ENCODE peak calls at places on chromosomes 6 and 20, in five cellular contexts. A, P, G, C and I are unnamed samples.

GRCh38 chr6:104639671-104640070 is 220.0 kb downstream of the HACE1 start:
- DNase-seq in P (peak), C (no peak), G (no peak), A (no peak), I (no peak)

GRCh38 chr6:167833396-167833763 is 6.7 kb downstream of the AFDN start:
- DNase-seq in P (no peak), C (no peak), G (no peak), A (no peak), I (no peak)

GRCh38 chr6:89952696-89953095 is 58.4 kb downstream of the GJA10 start:
- DNase-seq in G (no peak), A (peak), C (peak), P (peak), I (peak)

GRCh38 chr6:169158750-169159149 is 94.9 kb downstream of the THBS2 start:
- DNase-seq in G (no peak), P (no peak), C (no peak), A (no peak), I (no peak)

GRCh38 chr6:138292482-138292881 is 74.2 kb upstream of the PBOV1 start:
- DNase-seq in P (no peak), A (no peak), G (no peak), C (no peak), I (no peak)

GRCh38 chr6:5522147-5522546 is 260.8 kb downstream of the FARS2 start:
- DNase-seq in C (no peak), A (no peak), P (no peak), G (no peak), I (no peak)

GRCh38 chr6:79077680-79078056 is 386 bp downstream of the PHIP start:
- DNase-seq in C (no peak), P (peak), G (peak), A (no peak), I (peak)

GRCh38 chr6:52059821-52060220 is 27.6 kb downstream of the PKHD1 start:
- DNase-seq in G (no peak), A (no peak), P (no peak), C (no peak), I (no peak)

GRCh38 chr6:111646942-111647341 is 41.3 kb upstream of the TRAF3IP2 start:
- DNase-seq in G (no peak), C (no peak), P (no peak), A (no peak), I (no peak)

GRCh38 chr6:157830354-157831017 is 7.4 kb downstream of the SNX9 start:
- DNase-seq in P (no peak), C (no peak), G (no peak), A (no peak), I (no peak)

GRCh38 chr6:116444991-116445566 is 16.1 kb upstream of the CALHM6 start:
- DNase-seq in P (no peak), G (no peak), A (no peak), C (no peak), I (no peak)

GRCh38 chr6:54307412-54308036 is 717 bp upstream of the TINAG start:
- DNase-seq in P (no peak), C (peak), A (no peak), G (no peak), I (no peak)

GRCh38 chr6:112203577-112204349 is 50.6 kb downstream of the LAMA4 start:
- DNase-seq in G (no peak), C (no peak), A (no peak), P (no peak), I (no peak)

GRCh38 chr6:1590580-1590979 is 19.1 kb upstream of the FOXC1 start:
- DNase-seq in A (no peak), C (peak), P (no peak), G (no peak), I (no peak)

GRCh38 chr20:36744243-36744642 is 1.6 kb downstream of the NDRG3 start:
- DNase-seq in A (no peak), G (no peak), P (no peak), C (no peak), I (no peak)

GRCh38 chr20:63574829-63575720 is 1.0 kb upstream of the HELZ2 start:
- DNase-seq in G (no peak), A (peak), P (no peak), C (no peak), I (no peak)

GRCh38 chr20:63574156-63574828 is at the start of gene HELZ2:
- DNase-seq in G (peak), P (no peak), A (peak), C (peak), I (peak)

GRCh38 chr20:63573739-63574131 is 304 bp downstream of the HELZ2 start:
- DNase-seq in C (no peak), P (no peak), G (no peak), A (peak), I (no peak)

GRCh38 chr20:63572071-63572787 is 1.8 kb downstream of the HELZ2 start:
- DNase-seq in A (peak), P (no peak), C (no peak), G (no peak), I (no peak)

GRCh38 chr20:63572788-63573738 is 976 bp downstream of the HELZ2 start:
- DNase-seq in A (peak), C (no peak), P (no peak), G (no peak), I (no peak)
- TF ChIP-seq CTCF in A (no peak), C (no peak), P (no peak), G (no peak), I (no peak)

GRCh38 chr6:43800746-43801488 is 30.9 kb downstream of the VEGFA start:
- DNase-seq in C (no peak), P (no peak), G (no peak), A (no peak), I (no peak)
- TF ChIP-seq CTCF in C (no peak), P (no peak), G (no peak), A (no peak), I (peak)

DNA sequence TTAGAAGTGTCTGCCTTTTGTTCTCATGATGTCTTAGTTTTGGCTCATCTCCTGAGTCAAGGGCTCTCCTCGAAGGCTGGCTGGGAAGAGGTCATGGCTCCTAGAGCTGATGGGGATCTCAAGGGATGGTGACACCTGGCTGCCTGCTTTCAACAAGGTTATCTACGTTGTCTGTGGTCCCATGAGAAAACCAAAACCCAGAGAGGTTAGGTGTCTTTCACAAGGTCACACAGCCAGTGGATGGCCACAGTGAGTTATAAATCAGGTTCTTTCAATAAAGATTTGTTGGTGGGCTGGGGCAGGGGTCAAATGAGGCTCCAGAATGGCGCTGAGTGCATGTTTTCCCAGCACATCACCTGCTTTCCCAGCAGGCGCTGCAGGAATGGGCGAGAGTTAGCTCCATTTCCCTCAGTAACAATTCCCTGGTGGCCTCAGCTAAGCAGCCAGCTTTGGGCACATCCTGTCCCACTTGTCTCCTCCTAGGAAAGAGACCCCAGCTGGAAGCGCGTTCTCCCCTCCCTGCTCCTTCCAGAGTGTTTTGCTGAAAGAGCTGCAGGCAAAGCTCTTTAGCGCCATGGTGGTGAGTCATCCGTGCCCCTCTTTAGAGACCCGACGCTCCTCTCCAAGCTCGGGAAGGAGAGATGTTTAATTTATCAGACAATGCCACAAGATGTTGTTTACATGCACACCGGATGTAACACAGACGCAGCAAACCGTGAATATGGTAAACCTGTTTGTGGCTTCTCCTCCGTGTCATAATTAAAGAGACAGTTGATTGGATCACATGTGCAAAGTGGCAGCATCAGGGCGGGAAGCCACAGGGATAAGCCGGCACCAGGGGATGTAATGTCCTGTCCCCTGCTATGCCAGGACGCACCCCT is 109.7 kb downstream of the LRFN2 start:
- DNase-seq in A (peak), G (no peak), P (no peak), C (peak), I (no peak)
- TF ChIP-seq CTCF in A (no peak), G (no peak), P (no peak), C (no peak), I (no peak)

GRCh38 chr6:47405273-47405672 is 72.3 kb upstream of the CD2AP start:
- DNase-seq in A (no peak), P (no peak), C (peak), G (no peak), I (no peak)
- TF ChIP-seq CTCF in A (no peak), P (no peak), C (no peak), G (no peak), I (no peak)